ENCODE peak calls at places on chromosomes 5 and 9, in five cellular contexts. K, E, U, X and H are unnamed samples.

GRCh38 chr9:127903557-127904475 is 4.4 kb upstream of the ST6GALNAC6 start:
- DNase-seq in K (peak), E (no peak), U (no peak), X (peak), H (no peak)

GRCh38 chr9:121735065-121735791 is 83.8 kb downstream of the DAB2IP start:
- DNase-seq in K (peak), E (no peak), U (peak), X (no peak), H (no peak)

GRCh38 chr5:42879267-42879666 is 67.6 kb upstream of the SELENOP start:
- DNase-seq in K (no peak), E (no peak), U (no peak), X (no peak), H (no peak)

GRCh38 chr9:84325347-84325982 is 15.1 kb downstream of the SLC28A3 start:
- DNase-seq in K (no peak), E (no peak), U (no peak), X (no peak), H (no peak)

GRCh38 chr5:32163785-32164184 is 10.3 kb downstream of the GOLPH3 start:
- DNase-seq in K (no peak), E (no peak), U (no peak), X (no peak), H (peak)

GRCh38 chr9:27125030-27125429 is 16.0 kb downstream of the TEK start:
- DNase-seq in K (no peak), E (peak), U (peak), X (peak), H (no peak)

GRCh38 chr9:2872941-2873323 is 29.0 kb upstream of the PUM3 start:
- DNase-seq in K (no peak), E (no peak), U (no peak), X (no peak), H (no peak)

GRCh38 chr5:91638010-91638409 is 254.9 kb upstream of the ARRDC3 start:
- DNase-seq in K (no peak), E (no peak), U (no peak), X (no peak), H (no peak)

GRCh38 chr5:37893414-37894134 is 53.7 kb upstream of the GDNF start:
- DNase-seq in K (no peak), E (no peak), U (no peak), X (no peak), H (no peak)

GRCh38 chr9:31232485-31232884 is 1152.0 kb upstream of the ACO1 start:
- DNase-seq in K (no peak), E (no peak), U (no peak), X (no peak), H (no peak)

GRCh38 chr9:105330201-105330600 is 85.8 kb downstream of the SLC44A1 start:
- DNase-seq in K (no peak), E (no peak), U (no peak), X (no peak), H (no peak)

GRCh38 chr9:5626727-5627634 is 1.9 kb upstream of the RIC1 start:
- DNase-seq in K (peak), E (peak), U (no peak), X (peak), H (peak)

DNA sequence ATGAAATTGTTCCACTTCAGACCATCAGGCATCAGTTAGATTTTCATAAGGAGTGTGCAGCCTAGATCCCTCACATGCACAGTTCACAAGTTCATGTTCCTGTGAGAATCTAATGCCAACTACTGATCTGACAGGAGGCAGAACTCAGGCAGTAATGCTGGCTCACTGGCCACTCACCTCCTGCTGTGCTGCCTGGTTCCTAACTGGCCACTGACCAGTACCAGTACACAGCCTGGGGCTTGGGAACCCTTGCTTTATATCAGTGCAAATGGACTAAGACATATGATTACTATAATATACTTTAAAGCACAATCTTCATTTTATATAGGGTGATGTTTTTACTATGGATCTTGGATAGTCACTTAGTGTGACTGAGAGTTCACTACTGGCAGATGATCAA is 259.2 kb downstream of the SLCO4C1 start:
- DNase-seq in K (no peak), E (no peak), U (no peak), X (no peak), H (no peak)
- H3K27ac ChIP-seq in K (no peak), E (no peak), U (no peak), X (no peak), H (no peak)

DNA sequence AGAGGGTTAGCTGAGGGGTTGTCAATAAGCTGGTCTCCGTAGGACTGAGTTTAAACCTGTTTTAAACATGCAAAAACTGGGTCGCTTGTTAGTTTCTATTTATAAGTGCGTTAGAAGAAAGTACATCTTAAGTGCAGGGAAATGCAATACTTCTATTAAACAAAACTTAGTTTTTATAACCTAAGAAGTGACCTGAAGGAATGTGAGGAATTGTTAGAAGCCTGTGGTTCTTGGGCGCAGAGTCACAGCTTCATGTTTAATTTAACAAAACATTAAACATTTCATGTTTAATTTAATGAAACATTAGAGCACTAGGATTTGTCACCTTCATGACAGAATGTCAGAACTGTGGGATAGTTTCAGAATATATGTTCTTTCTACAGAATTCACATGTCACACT is 469.2 kb upstream of the WWC1 start:
- DNase-seq in K (no peak), E (no peak), U (no peak), X (no peak), H (no peak)
- H3K27ac ChIP-seq in K (no peak), E (no peak), U (no peak), X (no peak), H (no peak)

GRCh38 chr9:35490155-35490909 is 421 bp downstream of the RUSC2 start:
- DNase-seq in K (no peak), E (no peak), U (peak), X (peak), H (no peak)

GRCh38 chr9:35489313-35490154 is at the start of gene RUSC2:
- DNase-seq in K (peak), E (peak), U (peak), X (peak), H (peak)

GRCh38 chr9:35488019-35488418 is 1.9 kb upstream of the RUSC2 start:
- DNase-seq in K (no peak), E (peak), U (no peak), X (no peak), H (no peak)

GRCh38 chr9:35488566-35489312 is 1.2 kb upstream of the RUSC2 start:
- DNase-seq in K (no peak), E (no peak), U (no peak), X (peak), H (no peak)

DNA sequence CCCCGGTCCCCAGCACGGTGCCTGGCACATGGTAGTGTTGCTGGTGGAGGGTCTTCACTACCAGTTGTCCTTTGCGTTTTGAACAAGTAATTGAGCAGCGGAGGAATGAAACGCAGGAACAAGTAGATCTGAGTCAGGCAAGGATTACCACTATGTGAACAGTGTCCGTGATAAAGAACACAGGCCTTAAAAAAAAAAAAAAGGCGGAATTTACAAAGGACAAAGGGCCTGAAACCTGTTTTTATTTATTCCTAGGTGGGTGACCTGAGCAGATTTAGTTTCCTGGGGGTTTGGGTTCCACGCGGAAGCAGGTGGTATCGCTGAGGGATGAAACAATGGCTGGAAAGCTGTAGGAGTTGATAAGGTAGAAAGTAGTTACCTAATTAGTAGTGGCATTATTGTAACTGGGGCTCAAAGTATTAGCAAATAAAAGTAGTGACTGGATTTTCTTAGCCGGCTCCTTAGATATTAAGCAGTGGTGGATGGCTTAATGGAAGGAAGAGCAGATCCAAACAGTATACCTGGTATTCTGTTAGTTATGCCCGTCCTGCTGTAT is 1.1 kb downstream of the RUSC2 start:
- DNase-seq in K (no peak), E (no peak), U (no peak), X (no peak), H (no peak)
- H3K27ac ChIP-seq in K (no peak), E (peak), U (peak), X (peak), H (no peak)

GRCh38 chr5:157549954-157550549 is 25.5 kb downstream of the ADAM19 start:
- DNase-seq in K (no peak), E (no peak), U (no peak), X (no peak), H (no peak)
- H3K27ac ChIP-seq in K (no peak), E (no peak), U (peak), X (no peak), H (no peak)

GRCh38 chr9:119500072-119500771 is 131.0 kb upstream of the BRINP1 start:
- DNase-seq in K (no peak), E (no peak), U (no peak), X (no peak), H (no peak)
- H3K27ac ChIP-seq in K (no peak), E (no peak), U (peak), X (no peak), H (no peak)

GRCh38 chr5:2752875-2753435 is 1.5 kb upstream of the IRX2 start:
- DNase-seq in K (no peak), E (no peak), U (no peak), X (no peak), H (no peak)
- H3K27ac ChIP-seq in K (no peak), E (no peak), U (no peak), X (no peak), H (no peak)

GRCh38 chr5:73030995-73031394 is 75.2 kb downstream of the FCHO2 start:
- DNase-seq in K (no peak), E (no peak), U (peak), X (no peak), H (no peak)
- H3K27ac ChIP-seq in K (no peak), E (no peak), U (no peak), X (peak), H (no peak)

GRCh38 chr5:145951071-145951470 is 14.7 kb downstream of the SH3RF2 start:
- DNase-seq in K (no peak), E (no peak), U (no peak), X (no peak), H (no peak)
- H3K27ac ChIP-seq in K (no peak), E (no peak), U (no peak), X (no peak), H (no peak)

GRCh38 chr9:129089246-129089645 is 8.3 kb downstream of the DOLPP1 start:
- DNase-seq in K (no peak), E (no peak), U (no peak), X (no peak), H (no peak)
- H3K27ac ChIP-seq in K (no peak), E (no peak), U (no peak), X (no peak), H (no peak)

GRCh38 chr5:147075187-147075586 is 159.6 kb upstream of the STK32A start:
- DNase-seq in K (no peak), E (no peak), U (no peak), X (no peak), H (no peak)
- H3K27ac ChIP-seq in K (no peak), E (no peak), U (no peak), X (no peak), H (no peak)